ENCODE peak calls at places on chromosomes 12 and 14, in eight cellular contexts. One of them, this sample, is unnamed.

GRCh38 chr12:15534322-15534721 is 212.0 kb downstream of the PTPRO start:
- DNase-seq in endodermal cell: no peak
- DNase-seq in psoas muscle: no peak
- DNase-seq in lower lobe of right lung: no peak
- DNase-seq in OCI-LY7: peak; percentile 43
- DNase-seq in body of pancreas: no peak
- DNase-seq in neural progenitor cell: no peak
- DNase-seq in upper lobe of right lung: no peak
- DNase-seq in this sample: no peak

GRCh38 chr12:68074294-68075027 is 85.1 kb downstream of the IFNG start:
- DNase-seq in lower lobe of right lung: no peak
- DNase-seq in body of pancreas: no peak
- DNase-seq in upper lobe of right lung: no peak
- DNase-seq in neural progenitor cell: no peak
- DNase-seq in endodermal cell: no peak
- DNase-seq in OCI-LY7: no peak
- DNase-seq in psoas muscle: no peak
- DNase-seq in this sample: no peak

GRCh38 chr12:12115531-12115930 is 44.8 kb downstream of the BCL2L14 start:
- DNase-seq in OCI-LY7: no peak
- DNase-seq in endodermal cell: no peak
- DNase-seq in body of pancreas: no peak
- DNase-seq in psoas muscle: no peak
- DNase-seq in lower lobe of right lung: no peak
- DNase-seq in neural progenitor cell: no peak
- DNase-seq in upper lobe of right lung: no peak
- DNase-seq in this sample: no peak

GRCh38 chr12:85866929-85867776 is 6.9 kb upstream of the NTS start:
- DNase-seq in psoas muscle: no peak
- DNase-seq in endodermal cell: peak; percentile 63
- DNase-seq in OCI-LY7: peak; percentile 35
- DNase-seq in lower lobe of right lung: no peak
- DNase-seq in upper lobe of right lung: no peak
- DNase-seq in neural progenitor cell: peak; percentile 49
- DNase-seq in body of pancreas: peak; percentile 42
- DNase-seq in this sample: no peak

GRCh38 chr12:105301696-105302095 is 28.8 kb upstream of the C12orf75 start:
- DNase-seq in endodermal cell: no peak
- DNase-seq in OCI-LY7: no peak
- DNase-seq in psoas muscle: no peak
- DNase-seq in body of pancreas: no peak
- DNase-seq in neural progenitor cell: no peak
- DNase-seq in upper lobe of right lung: no peak
- DNase-seq in lower lobe of right lung: no peak
- DNase-seq in this sample: no peak

GRCh38 chr14:102892660-102893059 is 29.8 kb upstream of the AMN start:
- DNase-seq in psoas muscle: no peak
- DNase-seq in lower lobe of right lung: no peak
- DNase-seq in body of pancreas: no peak
- DNase-seq in upper lobe of right lung: no peak
- DNase-seq in neural progenitor cell: no peak
- DNase-seq in endodermal cell: no peak
- DNase-seq in OCI-LY7: no peak
- DNase-seq in this sample: no peak

GRCh38 chr14:71050227-71050823 is 143.1 kb downstream of the PCNX1 start:
- DNase-seq in OCI-LY7: peak; percentile 21
- DNase-seq in neural progenitor cell: no peak
- DNase-seq in body of pancreas: no peak
- DNase-seq in endodermal cell: no peak
- DNase-seq in upper lobe of right lung: no peak
- DNase-seq in psoas muscle: no peak
- DNase-seq in lower lobe of right lung: no peak
- DNase-seq in this sample: no peak

GRCh38 chr12:121579190-121579791 is 1.5 kb downstream of the KDM2B start:
- DNase-seq in OCI-LY7: peak; percentile 59
- DNase-seq in endodermal cell: peak; percentile 81
- DNase-seq in psoas muscle: peak; percentile 26
- DNase-seq in lower lobe of right lung: peak; percentile 61
- DNase-seq in upper lobe of right lung: peak; percentile 75
- DNase-seq in neural progenitor cell: peak; percentile 65
- DNase-seq in body of pancreas: peak; percentile 49
- DNase-seq in this sample: no peak

GRCh38 chr12:132445884-132446471 is 44.0 kb upstream of the FBRSL1 start:
- DNase-seq in neural progenitor cell: peak; percentile 92
- DNase-seq in OCI-LY7: peak; percentile 93
- DNase-seq in endodermal cell: peak; percentile 87
- DNase-seq in psoas muscle: no peak
- DNase-seq in body of pancreas: peak; percentile 34
- DNase-seq in upper lobe of right lung: peak; percentile 81
- DNase-seq in lower lobe of right lung: peak; percentile 90
- DNase-seq in this sample: peak; percentile 96

GRCh38 chr12:40146800-40147797 is 41.2 kb upstream of the SLC2A13 start:
- DNase-seq in endodermal cell: no peak
- DNase-seq in upper lobe of right lung: no peak
- DNase-seq in body of pancreas: no peak
- DNase-seq in psoas muscle: no peak
- DNase-seq in OCI-LY7: no peak
- DNase-seq in neural progenitor cell: no peak
- DNase-seq in lower lobe of right lung: no peak
- DNase-seq in this sample: no peak

GRCh38 chr14:67694791-67695393 is 672 bp downstream of the RDH11 start:
- DNase-seq in lower lobe of right lung: peak; percentile 63
- DNase-seq in psoas muscle: peak; percentile 44
- DNase-seq in neural progenitor cell: peak; percentile 88
- DNase-seq in upper lobe of right lung: peak; percentile 79
- DNase-seq in OCI-LY7: peak; percentile 81
- DNase-seq in body of pancreas: peak; percentile 90
- DNase-seq in endodermal cell: peak; percentile 93
- DNase-seq in this sample: peak; percentile 97

GRCh38 chr12:108515916-108516315 is 839 bp downstream of the FICD start:
- DNase-seq in lower lobe of right lung: no peak
- DNase-seq in body of pancreas: peak; percentile 46
- DNase-seq in neural progenitor cell: no peak
- DNase-seq in psoas muscle: no peak
- DNase-seq in upper lobe of right lung: no peak
- DNase-seq in OCI-LY7: peak; percentile 18
- DNase-seq in endodermal cell: peak; percentile 65
- DNase-seq in this sample: no peak

GRCh38 chr12:123250471-123251383 is 17.5 kb downstream of the MTRFR start:
- DNase-seq in psoas muscle: no peak
- DNase-seq in lower lobe of right lung: peak; percentile 83
- DNase-seq in neural progenitor cell: no peak
- DNase-seq in endodermal cell: peak; percentile 73
- DNase-seq in upper lobe of right lung: peak; percentile 85
- DNase-seq in OCI-LY7: no peak
- DNase-seq in body of pancreas: peak; percentile 87
- DNase-seq in this sample: peak; percentile 95

GRCh38 chr12:65022960-65023359 is 98.1 kb downstream of the WIF1 start:
- DNase-seq in body of pancreas: no peak
- DNase-seq in endodermal cell: no peak
- DNase-seq in OCI-LY7: no peak
- DNase-seq in neural progenitor cell: no peak
- DNase-seq in psoas muscle: no peak
- DNase-seq in lower lobe of right lung: no peak
- DNase-seq in upper lobe of right lung: no peak
- DNase-seq in this sample: no peak

GRCh38 chr12:78560633-78561032 is 303.9 kb upstream of the SYT1 start:
- DNase-seq in psoas muscle: no peak
- DNase-seq in endodermal cell: no peak
- DNase-seq in lower lobe of right lung: no peak
- DNase-seq in upper lobe of right lung: no peak
- DNase-seq in body of pancreas: no peak
- DNase-seq in neural progenitor cell: no peak
- DNase-seq in OCI-LY7: no peak
- DNase-seq in this sample: no peak

GRCh38 chr14:100871234-100872186 is 32.0 kb downstream of the RTL1 start:
- DNase-seq in lower lobe of right lung: peak; percentile 16
- DNase-seq in upper lobe of right lung: peak; percentile 35
- DNase-seq in neural progenitor cell: no peak
- DNase-seq in body of pancreas: no peak
- DNase-seq in OCI-LY7: no peak
- DNase-seq in endodermal cell: no peak
- DNase-seq in psoas muscle: no peak
- DNase-seq in this sample: peak; percentile 68

GRCh38 chr14:22926316-22926715 is 2.9 kb downstream of the PRMT5 start:
- DNase-seq in endodermal cell: no peak
- DNase-seq in body of pancreas: no peak
- DNase-seq in lower lobe of right lung: no peak
- DNase-seq in OCI-LY7: peak; percentile 74
- DNase-seq in neural progenitor cell: no peak
- DNase-seq in psoas muscle: no peak
- DNase-seq in upper lobe of right lung: no peak
- DNase-seq in this sample: peak; percentile 80

GRCh38 chr12:119659289-119659897 is 8.5 kb upstream of the PRKAB1 start:
- DNase-seq in lower lobe of right lung: no peak
- DNase-seq in OCI-LY7: peak; percentile 57
- DNase-seq in upper lobe of right lung: no peak
- DNase-seq in endodermal cell: peak; percentile 67
- DNase-seq in psoas muscle: no peak
- DNase-seq in body of pancreas: peak; percentile 34
- DNase-seq in neural progenitor cell: peak; percentile 50
- DNase-seq in this sample: no peak

GRCh38 chr14:67938046-67938445 is 118.5 kb downstream of the RAD51B start:
- DNase-seq in body of pancreas: no peak
- DNase-seq in OCI-LY7: no peak
- DNase-seq in neural progenitor cell: no peak
- DNase-seq in upper lobe of right lung: no peak
- DNase-seq in psoas muscle: no peak
- DNase-seq in lower lobe of right lung: no peak
- DNase-seq in endodermal cell: no peak
- DNase-seq in this sample: no peak

GRCh38 chr12:114666746-114667668 is 17.0 kb downstream of the TBX3 start:
- DNase-seq in body of pancreas: no peak
- DNase-seq in lower lobe of right lung: no peak
- DNase-seq in upper lobe of right lung: no peak
- DNase-seq in neural progenitor cell: peak; percentile 81
- DNase-seq in psoas muscle: no peak
- DNase-seq in endodermal cell: peak; percentile 84
- DNase-seq in OCI-LY7: no peak
- DNase-seq in this sample: no peak
- H3K4me1 ChIP-seq in body of pancreas: peaks cover 22% of the 10 kb centered on the region
- H3K4me1 ChIP-seq in lower lobe of right lung: peaks cover 8% of the 10 kb centered on the region
- H3K4me1 ChIP-seq in upper lobe of right lung: peaks cover 9% of the 10 kb centered on the region
- H3K4me1 ChIP-seq in neural progenitor cell: peaks cover 39% of the 10 kb centered on the region
- H3K4me1 ChIP-seq in psoas muscle: no peaks in the 10 kb centered on the region
- H3K4me1 ChIP-seq in endodermal cell: peaks cover 8% of the 10 kb centered on the region
- H3K4me1 ChIP-seq in OCI-LY7: no peaks in the 10 kb centered on the region
- H3K4me1 ChIP-seq in this sample: peaks cover 14% of the 10 kb centered on the region

GRCh38 chr14:63435204-63435603 is 108.0 kb downstream of the PPP2R5E start:
- DNase-seq in endodermal cell: no peak
- DNase-seq in upper lobe of right lung: no peak
- DNase-seq in OCI-LY7: peak; percentile 37
- DNase-seq in body of pancreas: no peak
- DNase-seq in neural progenitor cell: no peak
- DNase-seq in psoas muscle: no peak
- DNase-seq in lower lobe of right lung: no peak
- DNase-seq in this sample: no peak

GRCh38 chr14:63432228-63432627 is 110.9 kb downstream of the PPP2R5E start:
- DNase-seq in neural progenitor cell: no peak
- DNase-seq in lower lobe of right lung: no peak
- DNase-seq in body of pancreas: no peak
- DNase-seq in psoas muscle: no peak
- DNase-seq in OCI-LY7: no peak
- DNase-seq in upper lobe of right lung: no peak
- DNase-seq in endodermal cell: no peak
- DNase-seq in this sample: no peak

GRCh38 chr14:63432888-63433552 is 110.2 kb downstream of the PPP2R5E start:
- DNase-seq in lower lobe of right lung: no peak
- DNase-seq in OCI-LY7: no peak
- DNase-seq in neural progenitor cell: no peak
- DNase-seq in psoas muscle: no peak
- DNase-seq in body of pancreas: no peak
- DNase-seq in upper lobe of right lung: no peak
- DNase-seq in endodermal cell: no peak
- DNase-seq in this sample: no peak

GRCh38 chr14:63435838-63436237 is 107.3 kb downstream of the PPP2R5E start:
- DNase-seq in psoas muscle: peak; percentile 63
- DNase-seq in OCI-LY7: peak; percentile 54
- DNase-seq in upper lobe of right lung: peak; percentile 83
- DNase-seq in neural progenitor cell: no peak
- DNase-seq in lower lobe of right lung: peak; percentile 81
- DNase-seq in body of pancreas: peak; percentile 69
- DNase-seq in endodermal cell: no peak
- DNase-seq in this sample: no peak

GRCh38 chr14:63431466-63431865 is 111.7 kb downstream of the PPP2R5E start:
- DNase-seq in endodermal cell: no peak
- DNase-seq in neural progenitor cell: no peak
- DNase-seq in OCI-LY7: no peak
- DNase-seq in upper lobe of right lung: no peak
- DNase-seq in body of pancreas: no peak
- DNase-seq in lower lobe of right lung: no peak
- DNase-seq in psoas muscle: no peak
- DNase-seq in this sample: no peak
- H3K4me3 ChIP-seq in endodermal cell: no peak overlapping the region
- H3K4me3 ChIP-seq in neural progenitor cell: no peak overlapping the region
- H3K4me3 ChIP-seq in OCI-LY7: no peak overlapping the region
- H3K4me3 ChIP-seq in upper lobe of right lung: no peak overlapping the region
- H3K4me3 ChIP-seq in body of pancreas: no peak overlapping the region
- H3K4me3 ChIP-seq in lower lobe of right lung: no peak overlapping the region
- H3K4me3 ChIP-seq in psoas muscle: no peak overlapping the region
- H3K4me3 ChIP-seq in this sample: no peak overlapping the region

GRCh38 chr12:87871061-87871460 is 158.1 kb downstream of the C12orf50 start:
- DNase-seq in lower lobe of right lung: no peak
- DNase-seq in upper lobe of right lung: no peak
- DNase-seq in neural progenitor cell: peak; percentile 5
- DNase-seq in OCI-LY7: no peak
- DNase-seq in psoas muscle: no peak
- DNase-seq in endodermal cell: no peak
- DNase-seq in body of pancreas: no peak
- DNase-seq in this sample: no peak

GRCh38 chr12:87870493-87870892 is 158.7 kb downstream of the C12orf50 start:
- DNase-seq in lower lobe of right lung: no peak
- DNase-seq in OCI-LY7: no peak
- DNase-seq in psoas muscle: no peak
- DNase-seq in endodermal cell: peak; percentile 51
- DNase-seq in upper lobe of right lung: no peak
- DNase-seq in neural progenitor cell: no peak
- DNase-seq in body of pancreas: no peak
- DNase-seq in this sample: no peak

GRCh38 chr12:87870061-87870460 is 159.1 kb downstream of the C12orf50 start:
- DNase-seq in body of pancreas: no peak
- DNase-seq in upper lobe of right lung: no peak
- DNase-seq in lower lobe of right lung: no peak
- DNase-seq in endodermal cell: no peak
- DNase-seq in OCI-LY7: no peak
- DNase-seq in psoas muscle: no peak
- DNase-seq in neural progenitor cell: no peak
- DNase-seq in this sample: no peak

GRCh38 chr12:87866602-87867292 is 162.5 kb downstream of the C12orf50 start:
- DNase-seq in endodermal cell: peak; percentile 50
- DNase-seq in OCI-LY7: peak; percentile 24
- DNase-seq in neural progenitor cell: peak; percentile 2
- DNase-seq in upper lobe of right lung: no peak
- DNase-seq in lower lobe of right lung: no peak
- DNase-seq in body of pancreas: no peak
- DNase-seq in psoas muscle: no peak
- DNase-seq in this sample: no peak
- TF ChIP-seq CTCF in endodermal cell: peak; percentile 73
- TF ChIP-seq CTCF in OCI-LY7: peak; percentile 76
- TF ChIP-seq CTCF in neural progenitor cell: peak; percentile 50
- TF ChIP-seq CTCF in upper lobe of right lung: peak; percentile 20
- TF ChIP-seq CTCF in lower lobe of right lung: peak; percentile 9
- TF ChIP-seq CTCF in body of pancreas: no peak
- TF ChIP-seq CTCF in psoas muscle: no peak
- TF ChIP-seq CTCF in this sample: peak; percentile 57

GRCh38 chr12:49564241-49565118 is 3.5 kb downstream of the MCRS1 start:
- DNase-seq in psoas muscle: no peak
- DNase-seq in endodermal cell: no peak
- DNase-seq in OCI-LY7: no peak
- DNase-seq in neural progenitor cell: no peak
- DNase-seq in lower lobe of right lung: no peak
- DNase-seq in upper lobe of right lung: no peak
- DNase-seq in body of pancreas: no peak
- DNase-seq in this sample: no peak
- H3K4me1 ChIP-seq in psoas muscle: peaks cover 34% of the 10 kb centered on the region
- H3K4me1 ChIP-seq in endodermal cell: peaks cover 4% of the 10 kb centered on the region
- H3K4me1 ChIP-seq in OCI-LY7: peaks cover 12% of the 10 kb centered on the region
- H3K4me1 ChIP-seq in neural progenitor cell: peaks cover 10% of the 10 kb centered on the region
- H3K4me1 ChIP-seq in lower lobe of right lung: peaks cover 22% of the 10 kb centered on the region
- H3K4me1 ChIP-seq in upper lobe of right lung: peaks cover 8% of the 10 kb centered on the region
- H3K4me1 ChIP-seq in body of pancreas: peaks cover 25% of the 10 kb centered on the region
- H3K4me1 ChIP-seq in this sample: peaks cover 3% of the 10 kb centered on the region